ENCODE peak calls at places on chromosomes 6 and 20, in four cellular contexts. O is IMR-90, A is mesendoderm, U is H1. Y is an unnamed sample.

GRCh38 chr6:88919032-88919431 is 44.4 kb downstream of the RNGTT start:
- DNase-seq in O (no peak), A (peak), U (no peak), Y (no peak)

GRCh38 chr20:50245561-50246366 is 55.1 kb downstream of the CEBPB start:
- DNase-seq in O (peak), A (no peak), U (no peak), Y (no peak)

GRCh38 chr6:81075974-81076373 is 676.5 kb downstream of the TENT5A start:
- DNase-seq in U (no peak), A (peak), O (peak), Y (peak)

GRCh38 chr6:138107078-138107751 is at the start of gene PERP:
- DNase-seq in A (peak), U (no peak), O (peak), Y (peak)

GRCh38 chr6:82385102-82385501 is 21.5 kb downstream of the TPBG start:
- DNase-seq in A (peak), U (no peak), O (no peak), Y (no peak)

GRCh38 chr6:121260651-121261102 is 73.6 kb downstream of the TBC1D32 start:
- DNase-seq in O (peak), U (no peak), A (no peak), Y (no peak)

GRCh38 chr6:148514091-148514850 is 171.6 kb downstream of the SASH1 start:
- DNase-seq in A (no peak), U (no peak), O (peak), Y (no peak)

GRCh38 chr20:63265891-63266515 is 6.6 kb upstream of the ARFGAP1 start:
- DNase-seq in A (no peak), U (no peak), O (peak), Y (no peak)

GRCh38 chr6:95777338-95777737 is 200.0 kb downstream of the MANEA start:
- DNase-seq in A (no peak), U (no peak), O (no peak), Y (no peak)

GRCh38 chr6:161444464-161444863 is 170.6 kb upstream of the AGPAT4 start:
- DNase-seq in A (peak), U (no peak), O (peak), Y (peak)

GRCh38 chr6:12010635-12011275 is 1.4 kb upstream of the HIVEP1 start:
- DNase-seq in O (no peak), U (no peak), A (peak), Y (peak)

GRCh38 chr6:118896339-118897136 is 2.6 kb downstream of the ASF1A start:
- DNase-seq in O (peak), A (peak), U (no peak), Y (no peak)

GRCh38 chr20:53940883-53941546 is 129.4 kb downstream of the BCAS1 start:
- DNase-seq in O (peak), A (peak), U (no peak), Y (no peak)

GRCh38 chr20:53941680-53942079 is 128.7 kb downstream of the BCAS1 start:
- DNase-seq in U (no peak), O (no peak), A (no peak), Y (no peak)

GRCh38 chr20:53943522-53944291 is 126.7 kb downstream of the BCAS1 start:
- DNase-seq in O (peak), A (no peak), U (no peak), Y (no peak)

GRCh38 chr20:53942973-53943372 is 127.4 kb downstream of the BCAS1 start:
- DNase-seq in O (no peak), U (no peak), A (no peak), Y (no peak)

GRCh38 chr20:53942121-53942816 is 128.1 kb downstream of the BCAS1 start:
- DNase-seq in A (peak), U (no peak), O (no peak), Y (peak)
- H4K8ac ChIP-seq in A (no peak), U (peak), O (peak), Y (no peak)

GRCh38 chr6:15090745-15091384 is 155.0 kb upstream of the JARID2 start:
- DNase-seq in O (no peak), A (no peak), U (no peak), Y (no peak)

GRCh38 chr6:15089569-15090144 is 156.2 kb upstream of the JARID2 start:
- DNase-seq in U (no peak), O (no peak), A (no peak), Y (no peak)

GRCh38 chr6:15090145-15090579 is 155.7 kb upstream of the JARID2 start:
- DNase-seq in O (no peak), A (no peak), U (no peak), Y (no peak)

GRCh38 chr6:15087234-15087633 is 158.6 kb upstream of the JARID2 start:
- DNase-seq in U (no peak), O (no peak), A (no peak), Y (no peak)

DNA sequence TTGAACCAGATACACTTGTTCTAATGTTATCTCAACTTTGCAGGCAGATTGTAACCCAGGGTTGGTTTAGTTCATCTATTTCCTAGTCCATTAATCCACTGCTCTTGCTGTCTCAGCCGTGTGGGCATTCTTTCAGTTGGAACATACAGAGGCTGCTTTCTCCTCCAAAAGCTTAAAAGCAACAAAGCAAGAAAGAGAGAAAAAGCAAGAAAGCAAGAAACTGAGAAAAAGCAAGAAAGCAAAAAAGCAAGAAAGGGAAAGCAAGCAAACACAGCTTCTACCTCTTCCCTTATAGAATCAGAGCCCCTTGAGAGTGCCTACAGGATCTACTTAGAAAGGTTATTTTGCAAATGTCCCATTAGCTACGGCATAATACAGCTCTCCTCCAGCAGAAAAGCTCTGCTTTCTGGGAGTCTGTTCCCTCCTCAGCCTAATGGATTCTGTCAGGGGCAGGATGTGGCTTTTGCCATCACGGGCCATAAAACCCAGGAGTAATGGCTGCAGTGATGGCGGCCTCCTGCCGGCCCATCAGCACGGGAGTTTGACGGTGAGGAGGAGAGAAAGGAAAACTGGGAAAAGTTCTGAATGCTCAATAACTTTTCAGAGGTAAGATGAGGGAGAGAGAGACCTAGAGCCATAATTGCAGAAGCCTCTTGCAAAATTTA is 156.8 kb upstream of the JARID2 start:
- DNase-seq in U (no peak), O (no peak), A (no peak), Y (no peak)
- H4K5ac ChIP-seq in U (no peak), O (no peak), A (no peak), Y (no peak)

DNA sequence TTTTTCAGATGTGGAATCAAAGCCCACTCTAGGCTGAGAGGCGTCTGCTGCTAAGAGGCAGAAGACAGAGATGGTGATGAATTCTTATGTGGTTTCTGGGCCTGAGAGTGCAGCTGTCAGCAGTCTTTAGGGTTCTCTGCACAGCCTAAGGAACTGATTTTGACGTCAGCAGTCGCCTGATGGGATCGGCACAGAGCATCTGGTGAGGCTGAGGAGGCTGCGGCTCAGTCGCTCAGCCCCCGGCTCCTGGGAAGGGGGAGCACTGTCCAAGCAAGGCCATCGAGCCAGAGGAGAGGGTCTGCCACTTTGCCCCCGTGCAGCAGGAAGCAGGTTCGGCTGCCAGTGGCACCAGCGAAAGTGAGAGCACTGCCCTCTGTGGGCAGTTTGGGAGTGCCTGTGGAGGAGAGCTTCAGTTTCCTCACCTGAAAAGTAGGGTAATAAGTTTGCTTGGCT is 92.5 kb downstream of the TCP11 start:
- DNase-seq in U (no peak), A (peak), O (peak), Y (peak)
- H4K8ac ChIP-seq in U (peak), A (no peak), O (peak), Y (no peak)

GRCh38 chr20:7458459-7458858 is 481.8 kb downstream of the HAO1 start:
- DNase-seq in A (peak), O (no peak), U (no peak), Y (no peak)
- H4K5ac ChIP-seq in A (no peak), O (no peak), U (no peak), Y (no peak)

DNA sequence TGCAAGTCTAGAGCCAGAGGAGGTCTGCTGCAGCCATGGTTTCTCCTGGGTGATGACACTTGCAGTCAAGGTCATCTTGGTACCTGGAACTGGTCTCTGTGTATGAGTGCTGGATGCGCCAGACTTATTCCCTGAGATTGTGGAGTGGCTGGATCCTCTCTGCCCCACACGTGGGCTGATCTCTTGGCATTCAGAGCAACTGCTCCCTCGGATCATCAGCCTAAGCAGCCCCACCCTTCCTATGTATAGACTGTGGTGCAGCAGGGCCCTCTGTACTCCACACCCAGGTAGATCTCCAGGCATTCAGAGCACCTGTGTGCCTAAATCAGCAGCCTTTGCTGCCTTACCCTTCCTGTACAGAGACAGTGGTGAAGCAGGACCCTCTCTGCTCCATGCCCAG is 12.1 kb upstream of the CST4 start:
- DNase-seq in U (no peak), O (no peak), A (no peak), Y (no peak)
- H4K8ac ChIP-seq in U (no peak), O (no peak), A (no peak), Y (no peak)

Y was measured in H9.